ENCODE peak calls at places on chromosomes 12 and 14, in four cellular contexts. H is fibroblast of pulmonary artery, Q is aorta, Y is upper lobe of right lung. V is an unnamed sample.

GRCh38 chr12:13028825-13029570 is 15.2 kb upstream of the FAM234B start:
- DNase-seq in Q (no peak), Y (no peak), H (no peak), V (no peak)

GRCh38 chr12:29671742-29672141 is 112.0 kb downstream of the TMTC1 start:
- DNase-seq in H (no peak), Y (no peak), Q (no peak), V (no peak)

GRCh38 chr14:76768671-76769500 is 7.6 kb downstream of the VASH1 start:
- DNase-seq in Q (no peak), Y (peak; percentile 40), H (no peak), V (no peak)

GRCh38 chr12:127158385-127159061 is 1108.4 kb upstream of the TMEM132C start:
- DNase-seq in Q (no peak), Y (no peak), H (no peak), V (no peak)

GRCh38 chr12:40106202-40106533 is 287 bp upstream of the SLC2A13 start:
- DNase-seq in Y (no peak), Q (no peak), H (no peak), V (no peak)

GRCh38 chr14:37598085-37598972 is 2.9 kb downstream of the TTC6 start:
- DNase-seq in Y (peak; percentile 90), H (no peak), Q (no peak), V (peak; percentile 33)

GRCh38 chr14:31510222-31510621 is 22.4 kb upstream of the GPR33 start:
- DNase-seq in Y (no peak), Q (no peak), H (peak; percentile 33), V (peak; percentile 32)

GRCh38 chr14:77026166-77026929 is 2.2 kb downstream of the IRF2BPL start:
- DNase-seq in Y (peak; percentile 82), Q (peak; percentile 71), H (peak; percentile 59), V (no peak)

GRCh38 chr14:96095058-96095457 is 55.9 kb downstream of the C14orf132 start:
- DNase-seq in Q (no peak), Y (no peak), H (no peak), V (no peak)

GRCh38 chr14:22658951-22659350 is 14.8 kb upstream of the OR6J1 start:
- DNase-seq in Q (no peak), H (no peak), Y (no peak), V (no peak)

GRCh38 chr14:74571441-74571841 is 40.6 kb downstream of the LTBP2 start:
- DNase-seq in Q (peak; percentile 80), Y (no peak), H (peak; percentile 77), V (peak; percentile 63)
- H3K4me3 ChIP-seq in Q (no peak overlapping the region), Y (no peak overlapping the region), H (peak overlapping the region; percentile 10), V (no peak overlapping the region)

GRCh38 chr14:72518809-72519377 is 375.0 kb downstream of the DPF3 start:
- DNase-seq in Y (no peak), H (no peak), Q (no peak), V (no peak)
- H3K4me3 ChIP-seq in Y (no peak overlapping the region), H (no peak overlapping the region), Q (no peak overlapping the region), V (no peak overlapping the region)

DNA sequence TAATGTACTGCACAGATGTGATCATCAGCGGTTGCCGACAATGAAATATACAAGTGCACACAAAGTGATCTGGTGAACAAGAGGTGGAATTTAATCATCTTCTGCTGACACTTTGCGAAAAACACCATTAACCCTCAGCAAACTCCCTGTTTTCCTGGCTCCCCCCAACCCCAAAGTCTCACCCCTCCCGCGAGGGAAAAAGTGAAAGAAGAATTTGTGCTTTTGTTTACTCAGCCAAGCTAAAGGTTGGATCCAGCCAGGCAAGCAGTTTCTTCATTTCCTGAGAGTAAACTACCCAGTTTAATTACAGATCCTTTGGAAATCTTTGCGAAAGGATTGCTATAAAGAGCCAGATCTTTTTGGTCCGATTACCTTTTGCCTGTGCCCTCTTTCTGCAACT is 3.2 kb upstream of the LMO3 start:
- DNase-seq in H (no peak), Y (no peak), Q (no peak), V (peak; percentile 49)
- H3K4me3 ChIP-seq in H (peak overlapping the region; percentile 39), Y (peak overlapping the region; percentile 54), Q (peak overlapping the region; percentile 51), V (peak overlapping the region; percentile 60)

DNA sequence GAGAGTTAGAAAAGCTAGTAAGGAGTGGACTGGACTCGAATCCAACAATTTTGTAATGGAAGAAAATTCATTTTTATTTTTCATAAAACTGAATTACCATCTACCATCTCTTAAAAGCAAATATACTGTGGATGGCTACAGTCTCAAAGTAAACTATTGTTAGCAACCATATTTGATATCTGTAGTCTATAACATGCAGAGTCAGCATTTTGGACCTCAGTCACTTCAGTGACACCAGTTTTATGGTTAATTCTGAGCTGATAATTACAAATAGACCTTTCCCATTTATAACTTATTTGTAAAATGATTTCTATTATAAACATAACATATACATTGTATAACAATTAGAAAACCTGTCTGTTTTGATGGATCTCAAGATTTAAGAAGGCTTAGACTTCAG is 2.0 kb downstream of the KRAS start:
- DNase-seq in H (no peak), Q (no peak), Y (no peak), V (no peak)
- H3K4me3 ChIP-seq in H (no peak overlapping the region), Q (no peak overlapping the region), Y (no peak overlapping the region), V (no peak overlapping the region)